ENCODE peak calls at places on chromosomes 12 and 14, in five cellular contexts. One of them, this sample, is unnamed.

GRCh38 chr14:34111933-34112332 is 161.1 kb upstream of the EGLN3 start:
- DNase-seq in IMR-90: no peak
- DNase-seq in SK-N-SH: no peak
- DNase-seq in K562: no peak
- DNase-seq in GM12878: no peak
- DNase-seq in this sample: no peak

GRCh38 chr12:124395284-124395752 is 100.4 kb downstream of the RFLNA start:
- DNase-seq in SK-N-SH: peak
- DNase-seq in IMR-90: no peak
- DNase-seq in GM12878: no peak
- DNase-seq in K562: no peak
- DNase-seq in this sample: no peak

GRCh38 chr12:50187084-50187900 is 20.1 kb upstream of the CERS5 start:
- DNase-seq in SK-N-SH: no peak
- DNase-seq in K562: no peak
- DNase-seq in GM12878: peak
- DNase-seq in IMR-90: peak
- DNase-seq in this sample: no peak

GRCh38 chr12:124629799-124630198 is 62.4 kb upstream of the NCOR2 start:
- DNase-seq in SK-N-SH: no peak
- DNase-seq in IMR-90: no peak
- DNase-seq in GM12878: no peak
- DNase-seq in K562: no peak
- DNase-seq in this sample: no peak

GRCh38 chr14:41548666-41549065 is 58.0 kb upstream of the LRFN5 start:
- DNase-seq in IMR-90: peak
- DNase-seq in SK-N-SH: no peak
- DNase-seq in GM12878: no peak
- DNase-seq in K562: no peak
- DNase-seq in this sample: no peak

GRCh38 chr14:51823706-51824105 is 36.7 kb upstream of the GNG2 start:
- DNase-seq in K562: no peak
- DNase-seq in GM12878: no peak
- DNase-seq in SK-N-SH: no peak
- DNase-seq in IMR-90: peak
- DNase-seq in this sample: no peak

GRCh38 chr12:10716704-10717315 is 6.3 kb downstream of the YBX3 start:
- DNase-seq in SK-N-SH: no peak
- DNase-seq in IMR-90: peak
- DNase-seq in GM12878: no peak
- DNase-seq in K562: no peak
- DNase-seq in this sample: no peak

GRCh38 chr12:66403746-66404145 is 101.5 kb downstream of the HELB start:
- DNase-seq in K562: no peak
- DNase-seq in IMR-90: no peak
- DNase-seq in GM12878: no peak
- DNase-seq in SK-N-SH: peak
- DNase-seq in this sample: no peak

GRCh38 chr12:94705656-94706055 is 55.3 kb upstream of the TMCC3 start:
- DNase-seq in K562: no peak
- DNase-seq in GM12878: no peak
- DNase-seq in IMR-90: no peak
- DNase-seq in SK-N-SH: no peak
- DNase-seq in this sample: no peak

GRCh38 chr12:104177663-104178501 is 37.7 kb upstream of the TXNRD1 start:
- DNase-seq in SK-N-SH: peak
- DNase-seq in GM12878: no peak
- DNase-seq in IMR-90: peak
- DNase-seq in K562: peak
- DNase-seq in this sample: peak

GRCh38 chr14:82075566-82075965 is 541.9 kb upstream of the SEL1L start:
- DNase-seq in GM12878: no peak
- DNase-seq in K562: no peak
- DNase-seq in SK-N-SH: no peak
- DNase-seq in IMR-90: no peak
- DNase-seq in this sample: no peak

GRCh38 chr14:21066882-21067502 is 3.1 kb upstream of the ARHGEF40 start:
- DNase-seq in K562: no peak
- DNase-seq in SK-N-SH: no peak
- DNase-seq in IMR-90: no peak
- DNase-seq in GM12878: no peak
- DNase-seq in this sample: peak

GRCh38 chr12:5511644-5512584 is 80.0 kb downstream of the NTF3 start:
- DNase-seq in GM12878: no peak
- DNase-seq in SK-N-SH: peak
- DNase-seq in IMR-90: peak
- DNase-seq in K562: peak
- DNase-seq in this sample: no peak

GRCh38 chr14:61372379-61372778 is 51.0 kb downstream of the PRKCH start:
- DNase-seq in GM12878: no peak
- DNase-seq in IMR-90: no peak
- DNase-seq in SK-N-SH: no peak
- DNase-seq in K562: no peak
- DNase-seq in this sample: no peak

GRCh38 chr14:61145258-61145902 is 135.8 kb downstream of the TMEM30B start:
- DNase-seq in K562: no peak
- DNase-seq in IMR-90: peak
- DNase-seq in SK-N-SH: peak
- DNase-seq in GM12878: no peak
- DNase-seq in this sample: no peak

GRCh38 chr12:102120886-102121285 is 903 bp downstream of the PARPBP start:
- DNase-seq in GM12878: no peak
- DNase-seq in SK-N-SH: peak
- DNase-seq in IMR-90: peak
- DNase-seq in K562: peak
- DNase-seq in this sample: peak

GRCh38 chr12:5430639-5431603 is 987 bp upstream of the NTF3 start:
- DNase-seq in GM12878: no peak
- DNase-seq in SK-N-SH: peak
- DNase-seq in K562: no peak
- DNase-seq in IMR-90: peak
- DNase-seq in this sample: no peak

GRCh38 chr12:47910486-47910885 is 5.7 kb upstream of the VDR start:
- DNase-seq in IMR-90: no peak
- DNase-seq in GM12878: no peak
- DNase-seq in SK-N-SH: no peak
- DNase-seq in K562: no peak
- DNase-seq in this sample: no peak

GRCh38 chr12:10128687-10129086 is 1.3 kb downstream of the CLEC7A start:
- DNase-seq in K562: no peak
- DNase-seq in SK-N-SH: no peak
- DNase-seq in IMR-90: no peak
- DNase-seq in GM12878: no peak
- DNase-seq in this sample: no peak

GRCh38 chr14:91511014-91511466 is 930 bp upstream of the PPP4R3A start:
- DNase-seq in GM12878: no peak
- DNase-seq in SK-N-SH: peak
- DNase-seq in IMR-90: peak
- DNase-seq in K562: no peak
- DNase-seq in this sample: peak

GRCh38 chr12:75944097-75944904 is 87.3 kb downstream of the PHLDA1 start:
- DNase-seq in SK-N-SH: no peak
- DNase-seq in GM12878: peak
- DNase-seq in K562: no peak
- DNase-seq in IMR-90: peak
- DNase-seq in this sample: peak

GRCh38 chr12:59737725-59738463 is 142.1 kb downstream of the SLC16A7 start:
- DNase-seq in IMR-90: peak
- DNase-seq in SK-N-SH: no peak
- DNase-seq in K562: no peak
- DNase-seq in GM12878: no peak
- DNase-seq in this sample: no peak

GRCh38 chr12:108949976-108950375 is 70.1 kb downstream of the DAO start:
- DNase-seq in IMR-90: no peak
- DNase-seq in K562: no peak
- DNase-seq in SK-N-SH: no peak
- DNase-seq in GM12878: no peak
- DNase-seq in this sample: no peak

GRCh38 chr12:54229624-54230212 is 40.9 kb upstream of the SMUG1 start:
- DNase-seq in K562: no peak
- DNase-seq in GM12878: no peak
- DNase-seq in IMR-90: peak
- DNase-seq in SK-N-SH: no peak
- DNase-seq in this sample: no peak

GRCh38 chr12:112998997-112999767 is 20.9 kb downstream of the OAS2 start:
- DNase-seq in SK-N-SH: no peak
- DNase-seq in K562: no peak
- DNase-seq in GM12878: no peak
- DNase-seq in IMR-90: no peak
- DNase-seq in this sample: no peak

GRCh38 chr12:121996945-121997612 is 24.6 kb upstream of the BCL7A start:
- DNase-seq in IMR-90: peak
- DNase-seq in K562: peak
- DNase-seq in SK-N-SH: no peak
- DNase-seq in GM12878: no peak
- DNase-seq in this sample: no peak

GRCh38 chr12:117901631-117902030 is 67.2 kb downstream of the KSR2 start:
- DNase-seq in GM12878: no peak
- DNase-seq in IMR-90: no peak
- DNase-seq in K562: no peak
- DNase-seq in SK-N-SH: no peak
- DNase-seq in this sample: no peak

GRCh38 chr12:75526655-75527511 is 15.5 kb upstream of the KRR1 start:
- DNase-seq in GM12878: peak
- DNase-seq in SK-N-SH: peak
- DNase-seq in K562: peak
- DNase-seq in IMR-90: peak
- DNase-seq in this sample: peak

GRCh38 chr14:84527706-84528105 is 1002.2 kb upstream of the FLRT2 start:
- DNase-seq in K562: no peak
- DNase-seq in GM12878: no peak
- DNase-seq in SK-N-SH: no peak
- DNase-seq in IMR-90: no peak
- DNase-seq in this sample: no peak

GRCh38 chr12:67082221-67082620 is 186.9 kb upstream of the CAND1 start:
- DNase-seq in K562: no peak
- DNase-seq in IMR-90: no peak
- DNase-seq in GM12878: no peak
- DNase-seq in SK-N-SH: no peak
- DNase-seq in this sample: no peak

GRCh38 chr12:1655225-1655788 is 26.3 kb downstream of the WNT5B start:
- DNase-seq in IMR-90: no peak
- DNase-seq in SK-N-SH: no peak
- DNase-seq in GM12878: no peak
- DNase-seq in K562: no peak
- DNase-seq in this sample: no peak

GRCh38 chr12:91833780-91834359 is 311.8 kb downstream of the BTG1 start:
- DNase-seq in K562: no peak
- DNase-seq in IMR-90: no peak
- DNase-seq in GM12878: no peak
- DNase-seq in SK-N-SH: no peak
- DNase-seq in this sample: no peak

GRCh38 chr12:49877066-49877465 is 26.6 kb downstream of the FAIM2 start:
- DNase-seq in SK-N-SH: no peak
- DNase-seq in GM12878: no peak
- DNase-seq in IMR-90: no peak
- DNase-seq in K562: no peak
- DNase-seq in this sample: no peak

DNA sequence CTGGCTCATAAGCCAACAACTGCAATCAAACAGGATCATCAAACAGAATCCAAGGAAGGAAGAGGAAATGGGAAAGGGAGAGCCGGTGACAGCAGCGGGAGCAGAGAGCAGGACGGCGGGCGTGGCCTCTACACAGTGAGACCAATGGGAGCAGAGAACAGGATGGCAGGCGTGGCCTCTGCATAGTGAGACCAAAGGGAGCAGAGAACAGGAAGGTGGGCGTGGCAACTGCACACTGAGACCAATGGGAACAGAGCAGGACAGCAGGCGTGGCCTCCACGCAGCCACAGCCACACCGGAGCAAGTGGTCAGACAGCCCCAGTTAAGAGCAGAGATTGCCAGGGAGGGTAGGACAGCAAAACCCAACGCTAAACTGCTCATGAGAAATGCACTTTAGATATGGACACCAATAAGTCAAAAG is 16.4 kb downstream of the LRCOL1 start:
- DNase-seq in GM12878: no peak
- DNase-seq in SK-N-SH: peak
- DNase-seq in IMR-90: peak
- DNase-seq in K562: peak
- DNase-seq in this sample: peak
- TF ChIP-seq MXI1 in GM12878: no peak
- TF ChIP-seq MXI1 in SK-N-SH: no peak
- TF ChIP-seq MXI1 in IMR-90: no peak
- TF ChIP-seq MXI1 in K562: no peak
- TF ChIP-seq MXI1 in this sample: peak

GRCh38 chr12:46491548-46491947 is 119.0 kb upstream of the SLC38A2 start:
- DNase-seq in SK-N-SH: no peak
- DNase-seq in K562: no peak
- DNase-seq in IMR-90: no peak
- DNase-seq in GM12878: no peak
- DNase-seq in this sample: no peak
- TF ChIP-seq MXI1 in SK-N-SH: no peak
- TF ChIP-seq MXI1 in K562: no peak
- TF ChIP-seq MXI1 in IMR-90: no peak
- TF ChIP-seq MXI1 in GM12878: no peak
- TF ChIP-seq MXI1 in this sample: no peak

GRCh38 chr12:116609236-116609635 is 50.1 kb downstream of the MAP1LC3B2 start:
- DNase-seq in SK-N-SH: no peak
- DNase-seq in K562: no peak
- DNase-seq in GM12878: no peak
- DNase-seq in IMR-90: no peak
- DNase-seq in this sample: no peak
- TF ChIP-seq MXI1 in SK-N-SH: no peak
- TF ChIP-seq MXI1 in K562: no peak
- TF ChIP-seq MXI1 in GM12878: no peak
- TF ChIP-seq MXI1 in IMR-90: no peak
- TF ChIP-seq MXI1 in this sample: no peak

DNA sequence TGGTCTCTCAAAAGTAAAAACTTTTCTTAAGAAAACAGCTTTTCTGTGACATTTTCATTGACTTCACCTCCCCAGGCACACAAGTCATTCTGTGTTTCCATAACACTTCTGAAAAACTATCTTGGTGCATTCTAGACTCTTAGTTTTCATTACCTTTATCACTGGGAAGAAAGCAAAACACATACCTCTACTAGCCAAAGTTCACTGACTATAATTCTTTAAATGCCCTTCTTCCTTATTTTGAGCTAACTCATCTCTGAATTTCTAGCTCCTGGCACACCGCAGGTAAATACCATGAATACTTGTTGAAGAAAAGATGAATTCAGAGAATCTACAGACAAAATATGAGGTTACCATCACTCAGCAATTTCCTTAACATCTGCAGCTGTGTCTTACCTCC is 21.1 kb downstream of the MLH3 start:
- DNase-seq in IMR-90: no peak
- DNase-seq in K562: no peak
- DNase-seq in SK-N-SH: no peak
- DNase-seq in GM12878: no peak
- DNase-seq in this sample: no peak
- TF ChIP-seq MXI1 in IMR-90: no peak
- TF ChIP-seq MXI1 in K562: no peak
- TF ChIP-seq MXI1 in SK-N-SH: no peak
- TF ChIP-seq MXI1 in GM12878: no peak
- TF ChIP-seq MXI1 in this sample: no peak